ENCODE peak calls at places on chromosomes 7 and 10, in four cellular contexts. T is K562, N is H1, S is SK-N-SH. L is an unnamed sample.

GRCh38 chr10:35735412-35735811 is 93.3 kb upstream of the FZD8 start:
- DNase-seq in T (no peak), N (no peak), S (no peak), L (no peak)

GRCh38 chr10:132986576-132986975 is 44.2 kb upstream of the CFAP46 start:
- DNase-seq in T (no peak), N (no peak), S (no peak), L (no peak)

GRCh38 chr10:79068203-79068561 is 584 bp upstream of the ZMIZ1 start:
- DNase-seq in T (peak), S (no peak), N (no peak), L (no peak)

GRCh38 chr10:32061440-32061839 is 5.2 kb upstream of the KIF5B start:
- DNase-seq in N (no peak), T (no peak), S (no peak), L (no peak)

GRCh38 chr7:157570531-157571200 is 233.9 kb downstream of the DNAJB6 start:
- DNase-seq in N (no peak), S (no peak), T (no peak), L (no peak)

GRCh38 chr10:71349401-71349800 is 30.3 kb downstream of the SLC29A3 start:
- DNase-seq in T (peak), N (no peak), S (no peak), L (no peak)

GRCh38 chr7:151987748-151988529 is 31.7 kb downstream of the GALNTL5 start:
- DNase-seq in S (no peak), N (peak), T (no peak), L (peak)

GRCh38 chr10:87552248-87552914 is 47.7 kb downstream of the MINPP1 start:
- DNase-seq in T (no peak), S (no peak), N (no peak), L (no peak)

GRCh38 chr10:31419394-31420063 is 100.5 kb downstream of the ZEB1 start:
- DNase-seq in T (no peak), S (no peak), N (no peak), L (no peak)

GRCh38 chr10:125982256-125982948 is 86.0 kb downstream of the FANK1 start:
- DNase-seq in T (no peak), S (peak), N (peak), L (peak)

GRCh38 chr10:1643161-1643910 is 94.0 kb downstream of the ADARB2 start:
- DNase-seq in N (peak), T (peak), S (no peak), L (peak)

GRCh38 chr7:34066411-34066810 is 161.1 kb downstream of the BMPER start:
- DNase-seq in N (no peak), S (no peak), T (no peak), L (no peak)

GRCh38 chr7:1395211-1396070 is 63.8 kb downstream of the MICALL2 start:
- DNase-seq in N (no peak), S (peak), T (no peak), L (no peak)

GRCh38 chr10:130801276-130801675 is 510.2 kb downstream of the TCERG1L start:
- DNase-seq in N (no peak), T (no peak), S (no peak), L (no peak)

GRCh38 chr10:98425511-98426352 is 10.8 kb upstream of the PYROXD2 start:
- DNase-seq in S (peak), T (peak), N (no peak), L (peak)

GRCh38 chr7:112010994-112011393 is 195.2 kb downstream of the DOCK4 start:
- DNase-seq in N (no peak), T (no peak), S (no peak), L (no peak)

GRCh38 chr10:110632591-110633215 is 11.4 kb upstream of the RBM20 start:
- DNase-seq in T (no peak), S (no peak), N (no peak), L (no peak)

GRCh38 chr10:30751678-30752331 is 122.3 kb upstream of the LYZL2 start:
- DNase-seq in T (peak), N (peak), S (peak), L (peak)

GRCh38 chr7:100007887-100008286 is 7.5 kb upstream of the ZKSCAN1 start:
- DNase-seq in N (no peak), T (no peak), S (no peak), L (no peak)

GRCh38 chr10:35949820-35950219 is 307.7 kb upstream of the FZD8 start:
- DNase-seq in S (no peak), T (no peak), N (peak), L (no peak)

GRCh38 chr10:103042129-103042528 is 124.0 kb downstream of the CNNM2 start:
- DNase-seq in N (no peak), S (no peak), T (no peak), L (peak)

GRCh38 chr7:44530990-44531389 is 10.1 kb downstream of the NPC1L1 start:
- DNase-seq in T (peak), S (no peak), N (no peak), L (no peak)

GRCh38 chr7:5553298-5553877 is 129.8 kb upstream of the TNRC18 start:
- DNase-seq in S (peak), N (no peak), T (peak), L (no peak)

GRCh38 chr10:88966785-88967184 is 14.2 kb upstream of the ACTA2 start:
- DNase-seq in T (no peak), S (no peak), N (no peak), L (no peak)

GRCh38 chr10:17454181-17454800 is at the start of gene ST8SIA6:
- DNase-seq in T (peak), S (peak), N (no peak), L (peak)

GRCh38 chr10:90746829-90747228 is 111.0 kb downstream of the HTR7 start:
- DNase-seq in S (no peak), T (no peak), N (no peak), L (no peak)

GRCh38 chr7:131057015-131057518 is 270.6 kb upstream of the MKLN1 start:
- DNase-seq in N (no peak), T (no peak), S (no peak), L (no peak)

GRCh38 chr7:2044311-2044882 is 188.3 kb downstream of the MAD1L1 start:
- DNase-seq in S (no peak), T (no peak), N (no peak), L (peak)

GRCh38 chr7:51869452-51869851 is 552.8 kb upstream of the COBL start:
- DNase-seq in T (no peak), S (no peak), N (no peak), L (no peak)
- TF ChIP-seq TEAD4 in T (no peak), S (no peak), N (no peak), L (no peak)

GRCh38 chr7:94423116-94423515 is 28.4 kb downstream of the COL1A2 start:
- DNase-seq in S (no peak), N (no peak), T (no peak), L (no peak)

GRCh38 chr7:94422136-94422535 is 27.4 kb downstream of the COL1A2 start:
- DNase-seq in T (no peak), S (no peak), N (no peak), L (no peak)

GRCh38 chr7:94421711-94422110 is 27.0 kb downstream of the COL1A2 start:
- DNase-seq in N (no peak), S (no peak), T (no peak), L (no peak)

GRCh38 chr7:94423865-94424264 is 29.2 kb downstream of the COL1A2 start:
- DNase-seq in T (no peak), S (no peak), N (no peak), L (no peak)

DNA sequence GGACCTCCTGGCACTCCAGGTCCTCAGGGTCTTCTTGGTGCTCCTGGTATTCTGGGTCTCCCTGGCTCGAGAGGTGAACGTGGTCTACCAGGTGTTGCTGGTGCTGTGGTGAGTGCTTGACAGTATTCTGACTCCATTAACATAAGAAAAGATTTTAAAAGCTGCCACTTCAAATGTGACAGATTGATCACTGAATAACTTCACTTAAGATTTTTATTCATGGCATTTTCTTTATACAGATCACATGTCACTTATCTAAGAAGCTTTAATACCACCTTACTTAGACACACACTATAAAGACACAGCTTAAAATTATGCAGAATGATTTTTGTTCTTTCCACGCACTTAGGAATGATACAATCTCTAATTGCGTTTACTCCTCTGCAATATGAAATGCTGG is 29.6 kb downstream of the COL1A2 start:
- DNase-seq in N (no peak), S (no peak), T (no peak), L (no peak)
- TF ChIP-seq TEAD4 in N (no peak), S (no peak), T (no peak), L (no peak)

GRCh38 chr10:69792361-69792760 is 9.3 kb upstream of the COL13A1 start:
- DNase-seq in N (no peak), T (no peak), S (no peak), L (no peak)
- TF ChIP-seq TEAD4 in N (no peak), T (no peak), S (no peak), L (no peak)

DNA sequence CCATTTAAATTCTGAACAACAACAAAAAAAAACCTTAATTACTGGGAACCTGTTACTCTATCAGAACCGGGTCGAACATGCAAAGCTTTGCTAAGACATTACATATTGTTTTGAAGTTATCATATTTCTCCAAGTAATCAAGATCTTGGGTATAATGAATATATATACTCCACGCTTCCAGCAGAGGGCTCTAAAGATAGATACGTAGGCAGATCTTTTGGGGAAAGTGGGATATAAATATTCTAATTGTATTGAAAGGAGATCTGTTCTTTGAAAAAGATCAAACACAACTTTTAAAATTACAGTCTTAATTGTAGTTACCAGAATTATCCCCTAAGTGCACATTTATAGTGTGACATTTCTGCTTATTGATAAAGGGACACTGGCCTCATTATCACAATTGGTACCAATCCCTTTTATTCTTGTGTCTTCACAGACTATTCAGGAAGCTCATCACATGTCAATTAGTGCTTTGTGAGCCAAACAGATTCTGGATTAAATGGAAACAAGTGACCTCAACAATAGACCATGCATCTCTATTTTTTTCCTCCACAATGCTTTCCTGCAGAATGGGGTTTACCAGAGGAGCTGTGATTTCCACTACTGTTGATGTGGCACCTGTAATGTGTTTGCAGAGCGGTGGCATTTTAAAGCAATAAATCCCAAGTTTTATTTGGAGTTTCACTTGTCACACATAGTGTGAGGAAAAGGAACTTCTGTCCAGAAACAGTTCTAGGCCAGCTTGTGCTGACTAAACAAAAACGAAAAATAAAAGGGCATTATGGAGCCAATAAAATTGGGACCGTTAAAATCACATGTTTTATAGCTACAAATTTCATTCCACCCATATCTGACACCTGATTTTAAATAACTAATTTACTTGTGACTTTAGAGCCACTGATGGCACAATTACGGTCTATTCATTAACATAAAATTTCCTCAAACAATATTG is 122.4 kb downstream of the CTTNBP2 start:
- DNase-seq in N (no peak), T (peak), S (peak), L (no peak)
- TF ChIP-seq TEAD4 in N (no peak), T (no peak), S (no peak), L (no peak)

GRCh38 chr7:83014546-83014945 is 148.1 kb downstream of the PCLO start:
- DNase-seq in N (no peak), T (no peak), S (no peak), L (no peak)

GRCh38 chr7:83015921-83016320 is 146.8 kb downstream of the PCLO start:
- DNase-seq in S (no peak), T (no peak), N (no peak), L (no peak)

DNA sequence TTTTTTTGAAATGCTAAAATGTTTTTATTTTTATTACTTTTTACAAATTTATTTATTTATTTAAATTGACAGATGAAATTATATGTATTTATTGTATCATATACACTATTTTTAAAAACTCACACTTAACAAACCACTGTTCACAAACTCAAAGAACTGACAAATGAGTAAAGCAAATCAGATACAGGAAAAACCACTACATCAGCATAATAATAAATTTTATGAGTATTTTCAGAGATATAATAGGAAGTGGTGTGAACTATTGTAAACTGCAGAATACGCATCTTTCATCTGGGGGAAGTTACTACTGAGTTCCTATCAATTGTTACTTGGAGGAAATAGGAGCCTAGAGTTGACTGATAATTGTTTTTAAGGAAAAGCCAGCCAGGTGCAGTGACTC is 150.7 kb downstream of the PCLO start:
- DNase-seq in T (no peak), S (no peak), N (no peak), L (no peak)
- TF ChIP-seq TEAD4 in T (no peak), S (no peak), N (no peak), L (no peak)

DNA sequence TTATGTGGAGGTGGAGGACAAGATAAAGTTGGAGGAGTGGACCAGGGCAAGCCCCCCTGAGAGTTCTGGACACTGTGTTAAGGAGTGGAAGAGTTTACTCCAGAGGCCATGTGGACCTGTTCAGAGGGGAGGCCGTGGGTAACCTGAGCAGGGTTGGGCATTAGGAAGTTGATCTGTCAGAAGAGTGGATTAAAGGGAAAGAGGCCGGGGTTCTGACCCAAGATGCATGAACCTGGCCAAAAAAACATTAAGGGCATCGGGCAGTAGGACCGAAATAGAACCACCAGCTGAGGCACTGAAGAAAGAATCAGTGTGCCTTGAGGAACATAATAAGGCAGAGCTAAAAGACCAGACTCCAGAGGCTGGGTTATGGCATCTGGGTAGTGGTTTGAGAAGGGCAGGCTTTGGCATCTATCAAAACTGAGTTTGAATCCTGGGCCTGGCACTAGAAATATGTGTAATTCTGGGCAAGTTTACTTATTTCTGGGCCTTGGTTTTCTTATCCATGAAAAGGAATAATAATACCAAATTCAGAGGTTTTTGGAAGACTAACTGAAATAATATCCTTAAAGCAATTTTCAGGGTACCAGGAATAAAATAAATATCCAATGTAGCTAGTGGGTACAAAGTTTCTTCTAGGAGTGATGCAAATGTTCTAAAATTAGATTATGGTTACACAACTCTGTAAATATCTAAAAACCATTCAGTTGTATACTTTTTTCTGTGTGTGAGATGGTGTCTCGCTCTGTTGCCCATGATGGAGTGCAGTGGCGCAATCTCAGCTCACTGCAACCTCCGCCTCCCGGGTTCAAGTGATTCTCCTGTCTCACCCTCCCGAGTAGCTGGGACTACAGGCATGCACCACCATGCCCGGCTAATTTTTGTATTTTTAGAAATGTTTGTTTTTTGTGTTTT is 10.9 kb upstream of the FRAT1 start:
- DNase-seq in T (no peak), S (no peak), N (no peak), L (no peak)
- TF ChIP-seq TEAD4 in T (no peak), S (no peak), N (no peak), L (no peak)